ENCODE peak calls at places on chromosomes 5 and 9, in ten cellular contexts. One of them, this sample, is unnamed.

GRCh38 chr5:35002459-35002858 is 45.3 kb downstream of the AGXT2 start:
- DNase-seq in stomach: no peak
- DNase-seq in HFFc6: no peak
- DNase-seq in endothelial cell: no peak
- DNase-seq in colonic mucosa: no peak
- DNase-seq in activated CD8-positive, alpha-beta T cell treated with anti-CD3 and anti-CD28 coated beads for 36 hours: no peak
- DNase-seq in heart right ventricle: no peak
- DNase-seq in astrocyte of the spinal cord: no peak
- DNase-seq in left ventricle myocardium inferior: no peak
- DNase-seq in uterus: no peak
- DNase-seq in this sample: no peak

GRCh38 chr5:52837591-52838001 is 49.9 kb downstream of the ITGA1 start:
- DNase-seq in stomach: no peak
- DNase-seq in HFFc6: peak; percentile 36
- DNase-seq in endothelial cell: no peak
- DNase-seq in colonic mucosa: no peak
- DNase-seq in activated CD8-positive, alpha-beta T cell treated with anti-CD3 and anti-CD28 coated beads for 36 hours: no peak
- DNase-seq in heart right ventricle: no peak
- DNase-seq in astrocyte of the spinal cord: peak; percentile 55
- DNase-seq in left ventricle myocardium inferior: no peak
- DNase-seq in uterus: no peak
- DNase-seq in this sample: no peak

GRCh38 chr5:165325201-165325600 is 1819.8 kb downstream of the MAT2B start:
- DNase-seq in stomach: no peak
- DNase-seq in HFFc6: no peak
- DNase-seq in endothelial cell: no peak
- DNase-seq in colonic mucosa: no peak
- DNase-seq in activated CD8-positive, alpha-beta T cell treated with anti-CD3 and anti-CD28 coated beads for 36 hours: no peak
- DNase-seq in heart right ventricle: no peak
- DNase-seq in astrocyte of the spinal cord: peak; percentile 64
- DNase-seq in left ventricle myocardium inferior: no peak
- DNase-seq in uterus: no peak
- DNase-seq in this sample: no peak

GRCh38 chr9:116905131-116905724 is 218.1 kb downstream of the TRIM32 start:
- DNase-seq in stomach: no peak
- DNase-seq in HFFc6: no peak
- DNase-seq in endothelial cell: no peak
- DNase-seq in colonic mucosa: no peak
- DNase-seq in activated CD8-positive, alpha-beta T cell treated with anti-CD3 and anti-CD28 coated beads for 36 hours: no peak
- DNase-seq in heart right ventricle: no peak
- DNase-seq in astrocyte of the spinal cord: no peak
- DNase-seq in left ventricle myocardium inferior: no peak
- DNase-seq in uterus: no peak
- DNase-seq in this sample: no peak

GRCh38 chr9:23686257-23686656 is 139.8 kb downstream of the ELAVL2 start:
- DNase-seq in stomach: no peak
- DNase-seq in HFFc6: no peak
- DNase-seq in endothelial cell: no peak
- DNase-seq in colonic mucosa: peak; percentile 18
- DNase-seq in activated CD8-positive, alpha-beta T cell treated with anti-CD3 and anti-CD28 coated beads for 36 hours: no peak
- DNase-seq in heart right ventricle: no peak
- DNase-seq in astrocyte of the spinal cord: peak; percentile 85
- DNase-seq in left ventricle myocardium inferior: no peak
- DNase-seq in uterus: no peak
- DNase-seq in this sample: no peak

GRCh38 chr5:132013006-132013689 is 1.7 kb upstream of the ACSL6 start:
- DNase-seq in stomach: peak; percentile 18
- DNase-seq in HFFc6: no peak
- DNase-seq in endothelial cell: peak; percentile 2
- DNase-seq in colonic mucosa: peak; percentile 14
- DNase-seq in activated CD8-positive, alpha-beta T cell treated with anti-CD3 and anti-CD28 coated beads for 36 hours: no peak
- DNase-seq in heart right ventricle: no peak
- DNase-seq in astrocyte of the spinal cord: no peak
- DNase-seq in left ventricle myocardium inferior: no peak
- DNase-seq in uterus: no peak
- DNase-seq in this sample: no peak

GRCh38 chr5:24642022-24642421 is 2.8 kb downstream of the CDH10 start:
- DNase-seq in stomach: no peak
- DNase-seq in HFFc6: peak; percentile 0
- DNase-seq in endothelial cell: peak; percentile 26
- DNase-seq in colonic mucosa: no peak
- DNase-seq in activated CD8-positive, alpha-beta T cell treated with anti-CD3 and anti-CD28 coated beads for 36 hours: no peak
- DNase-seq in heart right ventricle: no peak
- DNase-seq in astrocyte of the spinal cord: peak; percentile 47
- DNase-seq in left ventricle myocardium inferior: no peak
- DNase-seq in uterus: no peak
- DNase-seq in this sample: no peak

GRCh38 chr9:113160571-113160970 is 9.8 kb downstream of the SLC31A2 start:
- DNase-seq in stomach: no peak
- DNase-seq in HFFc6: no peak
- DNase-seq in endothelial cell: no peak
- DNase-seq in colonic mucosa: no peak
- DNase-seq in activated CD8-positive, alpha-beta T cell treated with anti-CD3 and anti-CD28 coated beads for 36 hours: no peak
- DNase-seq in heart right ventricle: no peak
- DNase-seq in astrocyte of the spinal cord: no peak
- DNase-seq in left ventricle myocardium inferior: no peak
- DNase-seq in uterus: no peak
- DNase-seq in this sample: no peak

GRCh38 chr5:65919773-65920172 is 6.6 kb upstream of the ERBIN start:
- DNase-seq in stomach: no peak
- DNase-seq in HFFc6: no peak
- DNase-seq in endothelial cell: no peak
- DNase-seq in colonic mucosa: no peak
- DNase-seq in activated CD8-positive, alpha-beta T cell treated with anti-CD3 and anti-CD28 coated beads for 36 hours: no peak
- DNase-seq in heart right ventricle: no peak
- DNase-seq in astrocyte of the spinal cord: peak; percentile 22
- DNase-seq in left ventricle myocardium inferior: no peak
- DNase-seq in uterus: no peak
- DNase-seq in this sample: no peak

GRCh38 chr5:25027016-25027415 is 382.2 kb upstream of the CDH10 start:
- DNase-seq in stomach: no peak
- DNase-seq in HFFc6: no peak
- DNase-seq in endothelial cell: no peak
- DNase-seq in colonic mucosa: no peak
- DNase-seq in activated CD8-positive, alpha-beta T cell treated with anti-CD3 and anti-CD28 coated beads for 36 hours: no peak
- DNase-seq in heart right ventricle: no peak
- DNase-seq in astrocyte of the spinal cord: no peak
- DNase-seq in left ventricle myocardium inferior: no peak
- DNase-seq in uterus: no peak
- DNase-seq in this sample: no peak

GRCh38 chr9:27771803-27772545 is 198.7 kb upstream of the C9orf72 start:
- DNase-seq in stomach: no peak
- DNase-seq in HFFc6: no peak
- DNase-seq in endothelial cell: peak; percentile 29
- DNase-seq in colonic mucosa: no peak
- DNase-seq in activated CD8-positive, alpha-beta T cell treated with anti-CD3 and anti-CD28 coated beads for 36 hours: no peak
- DNase-seq in heart right ventricle: no peak
- DNase-seq in astrocyte of the spinal cord: peak; percentile 74
- DNase-seq in left ventricle myocardium inferior: no peak
- DNase-seq in uterus: no peak
- DNase-seq in this sample: no peak

GRCh38 chr9:4298255-4299005 is 1.4 kb downstream of the GLIS3 start:
- DNase-seq in stomach: peak; percentile 43
- DNase-seq in HFFc6: peak; percentile 16
- DNase-seq in endothelial cell: peak; percentile 6
- DNase-seq in colonic mucosa: peak; percentile 70
- DNase-seq in activated CD8-positive, alpha-beta T cell treated with anti-CD3 and anti-CD28 coated beads for 36 hours: peak; percentile 49
- DNase-seq in heart right ventricle: peak; percentile 22
- DNase-seq in astrocyte of the spinal cord: peak; percentile 50
- DNase-seq in left ventricle myocardium inferior: peak; percentile 26
- DNase-seq in uterus: peak; percentile 34
- DNase-seq in this sample: peak; percentile 52
- TF ChIP-seq CTCF in stomach: no peak
- TF ChIP-seq CTCF in HFFc6: no peak
- TF ChIP-seq CTCF in endothelial cell: no peak
- TF ChIP-seq CTCF in colonic mucosa: no peak
- TF ChIP-seq CTCF in activated CD8-positive, alpha-beta T cell treated with anti-CD3 and anti-CD28 coated beads for 36 hours: no peak
- TF ChIP-seq CTCF in heart right ventricle: no peak
- TF ChIP-seq CTCF in astrocyte of the spinal cord: peak; percentile 11
- TF ChIP-seq CTCF in left ventricle myocardium inferior: no peak
- TF ChIP-seq CTCF in uterus: no peak
- TF ChIP-seq CTCF in this sample: no peak

GRCh38 chr9:85108229-85108628 is 438.7 kb downstream of the NTRK2 start:
- DNase-seq in stomach: no peak
- DNase-seq in HFFc6: no peak
- DNase-seq in endothelial cell: no peak
- DNase-seq in colonic mucosa: no peak
- DNase-seq in activated CD8-positive, alpha-beta T cell treated with anti-CD3 and anti-CD28 coated beads for 36 hours: no peak
- DNase-seq in heart right ventricle: no peak
- DNase-seq in astrocyte of the spinal cord: no peak
- DNase-seq in left ventricle myocardium inferior: no peak
- DNase-seq in uterus: no peak
- DNase-seq in this sample: no peak
- TF ChIP-seq CTCF in stomach: no peak
- TF ChIP-seq CTCF in HFFc6: no peak
- TF ChIP-seq CTCF in endothelial cell: no peak
- TF ChIP-seq CTCF in colonic mucosa: no peak
- TF ChIP-seq CTCF in activated CD8-positive, alpha-beta T cell treated with anti-CD3 and anti-CD28 coated beads for 36 hours: no peak
- TF ChIP-seq CTCF in heart right ventricle: no peak
- TF ChIP-seq CTCF in astrocyte of the spinal cord: no peak
- TF ChIP-seq CTCF in left ventricle myocardium inferior: no peak
- TF ChIP-seq CTCF in uterus: no peak
- TF ChIP-seq CTCF in this sample: no peak

GRCh38 chr5:148125641-148126040 is 42.7 kb upstream of the SPINK14 start:
- DNase-seq in stomach: no peak
- DNase-seq in HFFc6: no peak
- DNase-seq in endothelial cell: no peak
- DNase-seq in colonic mucosa: no peak
- DNase-seq in activated CD8-positive, alpha-beta T cell treated with anti-CD3 and anti-CD28 coated beads for 36 hours: no peak
- DNase-seq in heart right ventricle: no peak
- DNase-seq in astrocyte of the spinal cord: peak; percentile 15
- DNase-seq in left ventricle myocardium inferior: no peak
- DNase-seq in uterus: no peak
- DNase-seq in this sample: no peak
- TF ChIP-seq CTCF in stomach: no peak
- TF ChIP-seq CTCF in HFFc6: no peak
- TF ChIP-seq CTCF in endothelial cell: no peak
- TF ChIP-seq CTCF in colonic mucosa: no peak
- TF ChIP-seq CTCF in activated CD8-positive, alpha-beta T cell treated with anti-CD3 and anti-CD28 coated beads for 36 hours: no peak
- TF ChIP-seq CTCF in heart right ventricle: no peak
- TF ChIP-seq CTCF in astrocyte of the spinal cord: peak; percentile 31
- TF ChIP-seq CTCF in left ventricle myocardium inferior: peak; percentile 27
- TF ChIP-seq CTCF in uterus: no peak
- TF ChIP-seq CTCF in this sample: no peak

GRCh38 chr9:96559339-96559943 is 60.2 kb downstream of the CDC14B start:
- DNase-seq in stomach: no peak
- DNase-seq in HFFc6: no peak
- DNase-seq in endothelial cell: no peak
- DNase-seq in colonic mucosa: no peak
- DNase-seq in activated CD8-positive, alpha-beta T cell treated with anti-CD3 and anti-CD28 coated beads for 36 hours: no peak
- DNase-seq in heart right ventricle: no peak
- DNase-seq in astrocyte of the spinal cord: no peak
- DNase-seq in left ventricle myocardium inferior: no peak
- DNase-seq in uterus: no peak
- DNase-seq in this sample: no peak

GRCh38 chr9:96556701-96557461 is 62.8 kb downstream of the CDC14B start:
- DNase-seq in stomach: no peak
- DNase-seq in HFFc6: no peak
- DNase-seq in endothelial cell: no peak
- DNase-seq in colonic mucosa: no peak
- DNase-seq in activated CD8-positive, alpha-beta T cell treated with anti-CD3 and anti-CD28 coated beads for 36 hours: no peak
- DNase-seq in heart right ventricle: no peak
- DNase-seq in astrocyte of the spinal cord: no peak
- DNase-seq in left ventricle myocardium inferior: peak; percentile 19
- DNase-seq in uterus: no peak
- DNase-seq in this sample: no peak

GRCh38 chr9:96555567-96556386 is 63.9 kb downstream of the CDC14B start:
- DNase-seq in stomach: no peak
- DNase-seq in HFFc6: peak; percentile 51
- DNase-seq in endothelial cell: no peak
- DNase-seq in colonic mucosa: no peak
- DNase-seq in activated CD8-positive, alpha-beta T cell treated with anti-CD3 and anti-CD28 coated beads for 36 hours: no peak
- DNase-seq in heart right ventricle: no peak
- DNase-seq in astrocyte of the spinal cord: peak; percentile 10
- DNase-seq in left ventricle myocardium inferior: no peak
- DNase-seq in uterus: no peak
- DNase-seq in this sample: no peak

GRCh38 chr9:96554801-96555566 is 64.7 kb downstream of the CDC14B start:
- DNase-seq in stomach: no peak
- DNase-seq in HFFc6: peak; percentile 53
- DNase-seq in endothelial cell: no peak
- DNase-seq in colonic mucosa: no peak
- DNase-seq in activated CD8-positive, alpha-beta T cell treated with anti-CD3 and anti-CD28 coated beads for 36 hours: no peak
- DNase-seq in heart right ventricle: no peak
- DNase-seq in astrocyte of the spinal cord: peak; percentile 59
- DNase-seq in left ventricle myocardium inferior: no peak
- DNase-seq in uterus: no peak
- DNase-seq in this sample: no peak

GRCh38 chr9:96557921-96558320 is 61.7 kb downstream of the CDC14B start:
- DNase-seq in stomach: no peak
- DNase-seq in HFFc6: no peak
- DNase-seq in endothelial cell: no peak
- DNase-seq in colonic mucosa: no peak
- DNase-seq in activated CD8-positive, alpha-beta T cell treated with anti-CD3 and anti-CD28 coated beads for 36 hours: no peak
- DNase-seq in heart right ventricle: no peak
- DNase-seq in astrocyte of the spinal cord: no peak
- DNase-seq in left ventricle myocardium inferior: no peak
- DNase-seq in uterus: no peak
- DNase-seq in this sample: no peak
- TF ChIP-seq CTCF in stomach: no peak
- TF ChIP-seq CTCF in HFFc6: no peak
- TF ChIP-seq CTCF in endothelial cell: no peak
- TF ChIP-seq CTCF in colonic mucosa: no peak
- TF ChIP-seq CTCF in activated CD8-positive, alpha-beta T cell treated with anti-CD3 and anti-CD28 coated beads for 36 hours: no peak
- TF ChIP-seq CTCF in heart right ventricle: no peak
- TF ChIP-seq CTCF in astrocyte of the spinal cord: no peak
- TF ChIP-seq CTCF in left ventricle myocardium inferior: no peak
- TF ChIP-seq CTCF in uterus: no peak
- TF ChIP-seq CTCF in this sample: no peak

DNA sequence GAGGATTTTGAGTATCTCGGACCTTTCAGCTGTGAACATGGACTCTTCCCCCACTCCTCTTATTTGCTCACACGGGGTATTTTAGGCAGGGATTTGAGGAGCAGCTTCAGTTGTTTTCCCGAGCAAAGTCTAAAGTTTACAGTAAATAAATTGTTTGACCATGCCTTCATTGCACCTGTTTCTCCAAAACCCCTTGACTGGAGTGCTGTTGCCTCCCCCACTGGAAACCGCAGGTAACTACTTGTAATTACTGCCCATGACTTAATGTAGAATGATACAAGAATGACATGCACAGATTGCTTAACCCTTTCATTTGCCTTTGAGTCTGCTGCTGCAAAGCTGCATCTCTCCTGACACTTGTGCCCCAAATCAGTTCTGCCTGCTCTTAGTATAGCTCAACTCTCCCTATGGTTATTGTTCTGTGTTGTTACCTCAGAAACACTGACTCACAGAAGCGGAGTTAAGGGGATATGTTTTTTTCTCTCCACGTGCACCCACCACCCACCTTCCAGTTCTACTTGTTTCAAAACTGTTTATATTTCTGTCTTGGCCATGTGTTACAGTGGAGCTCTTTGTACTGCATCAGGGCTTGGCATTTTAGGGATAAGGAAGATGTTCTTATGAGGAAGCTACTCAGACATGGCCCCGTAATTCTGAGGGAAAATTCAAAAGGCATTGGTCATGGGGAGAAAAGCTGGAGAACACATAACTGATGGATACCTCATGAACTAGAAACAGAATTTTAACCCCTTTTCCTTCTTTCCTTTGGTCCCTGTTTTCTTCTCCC is 2.2 kb downstream of the ADRB2 start:
- DNase-seq in stomach: no peak
- DNase-seq in HFFc6: no peak
- DNase-seq in endothelial cell: no peak
- DNase-seq in colonic mucosa: no peak
- DNase-seq in activated CD8-positive, alpha-beta T cell treated with anti-CD3 and anti-CD28 coated beads for 36 hours: no peak
- DNase-seq in heart right ventricle: no peak
- DNase-seq in astrocyte of the spinal cord: peak; percentile 27
- DNase-seq in left ventricle myocardium inferior: no peak
- DNase-seq in uterus: no peak
- DNase-seq in this sample: no peak
- TF ChIP-seq CTCF in stomach: no peak
- TF ChIP-seq CTCF in HFFc6: peak; percentile 20
- TF ChIP-seq CTCF in endothelial cell: no peak
- TF ChIP-seq CTCF in colonic mucosa: no peak
- TF ChIP-seq CTCF in activated CD8-positive, alpha-beta T cell treated with anti-CD3 and anti-CD28 coated beads for 36 hours: peak; percentile 35
- TF ChIP-seq CTCF in heart right ventricle: no peak
- TF ChIP-seq CTCF in astrocyte of the spinal cord: no peak
- TF ChIP-seq CTCF in left ventricle myocardium inferior: peak; percentile 15
- TF ChIP-seq CTCF in uterus: no peak
- TF ChIP-seq CTCF in this sample: no peak

This sample was measured in GM13976.